ENCODE peak calls at places on chromosomes 6 and 20, in four cellular contexts. O, V, H and M are unnamed samples. For H3K4me1, the result is how much of the 10 kb centered on the place peaks cover.

GRCh38 chr20:36215778-36216177 is 20.5 kb upstream of the AAR2 start:
- DNase-seq in O (no peak), V (no peak), H (no peak), M (no peak)

GRCh38 chr6:89268776-89269175 is 46.3 kb downstream of the GABRR2 start:
- DNase-seq in O (no peak), V (no peak), H (no peak), M (no peak)

GRCh38 chr6:161219336-161220079 is 54.4 kb downstream of the AGPAT4 start:
- DNase-seq in O (no peak), V (no peak), H (no peak), M (peak)

GRCh38 chr6:14309516-14309915 is 191.9 kb downstream of the CD83 start:
- DNase-seq in O (no peak), V (no peak), H (no peak), M (no peak)

GRCh38 chr6:168791916-168792315 is 350.9 kb downstream of the SMOC2 start:
- DNase-seq in O (no peak), V (no peak), H (no peak), M (no peak)

GRCh38 chr6:21046276-21046675 is 512.0 kb downstream of the CDKAL1 start:
- DNase-seq in O (no peak), V (no peak), H (no peak), M (no peak)

GRCh38 chr20:3209023-3209945 is at the start of gene ITPA:
- DNase-seq in O (no peak), V (peak), H (peak), M (peak)

GRCh38 chr6:87139236-87139635 is 16.1 kb upstream of the ZNF292 start:
- DNase-seq in O (no peak), V (peak), H (peak), M (peak)

GRCh38 chr6:149627672-149628071 is 20.8 kb downstream of the KATNA1 start:
- DNase-seq in O (no peak), V (no peak), H (no peak), M (no peak)

GRCh38 chr20:62066983-62067433 is 1.3 kb upstream of the TAF4 start:
- DNase-seq in O (no peak), V (peak), H (no peak), M (no peak)

GRCh38 chr6:44415424-44415823 is 27.9 kb downstream of the CDC5L start:
- DNase-seq in O (no peak), V (no peak), H (peak), M (no peak)

GRCh38 chr6:79498842-79499241 is 38.4 kb downstream of the LCA5 start:
- DNase-seq in O (no peak), V (no peak), H (no peak), M (no peak)

GRCh38 chr6:144690109-144690508 is 405.0 kb downstream of the UTRN start:
- DNase-seq in O (no peak), V (no peak), H (no peak), M (no peak)

GRCh38 chr6:70310063-70310694 is 7.3 kb upstream of the COL9A1 start:
- DNase-seq in O (no peak), V (peak), H (peak), M (no peak)

GRCh38 chr20:32470025-32470861 is 112.1 kb downstream of the ASXL1 start:
- DNase-seq in O (no peak), V (no peak), H (peak), M (no peak)

GRCh38 chr20:31543966-31544598 is 29.8 kb downstream of the HM13 start:
- DNase-seq in O (no peak), V (no peak), H (peak), M (no peak)

GRCh38 chr20:57693002-57693582 is 16.7 kb downstream of the PMEPA1 start:
- DNase-seq in O (no peak), V (no peak), H (no peak), M (no peak)

GRCh38 chr20:62069741-62070216 is 4.1 kb upstream of the TAF4 start:
- DNase-seq in O (no peak), V (no peak), H (no peak), M (no peak)

GRCh38 chr6:26475823-26476729 is 18.3 kb downstream of the BTN2A1 start:
- DNase-seq in O (no peak), V (no peak), H (no peak), M (no peak)

GRCh38 chr6:73308712-73309533 is 45.2 kb downstream of the DPPA5 start:
- DNase-seq in O (no peak), V (no peak), H (peak), M (no peak)

GRCh38 chr6:16472349-16473069 is 234.1 kb downstream of the GMPR start:
- DNase-seq in O (no peak), V (no peak), H (peak), M (no peak)

GRCh38 chr6:169893624-169894023 is 142.2 kb downstream of the ERMARD start:
- DNase-seq in O (no peak), V (no peak), H (no peak), M (no peak)

GRCh38 chr6:150813319-150813992 is 52.0 kb upstream of the MTHFD1L start:
- DNase-seq in O (no peak), V (no peak), H (no peak), M (peak)

GRCh38 chr20:35319206-35320197 is 27.3 kb upstream of the FAM83C start:
- DNase-seq in O (no peak), V (no peak), H (peak), M (peak)

GRCh38 chr6:123529843-123530242 is 106.9 kb downstream of the TRDN start:
- DNase-seq in O (no peak), V (no peak), H (no peak), M (no peak)

GRCh38 chr20:61929561-61929960 is 136.1 kb downstream of the TAF4 start:
- DNase-seq in O (no peak), V (no peak), H (no peak), M (no peak)

GRCh38 chr6:142700032-142700431 is 244.9 kb downstream of the HIVEP2 start:
- DNase-seq in O (no peak), V (no peak), H (no peak), M (no peak)

GRCh38 chr6:40791004-40791403 is 203.8 kb upstream of the LRFN2 start:
- DNase-seq in O (no peak), V (no peak), H (no peak), M (no peak)

DNA sequence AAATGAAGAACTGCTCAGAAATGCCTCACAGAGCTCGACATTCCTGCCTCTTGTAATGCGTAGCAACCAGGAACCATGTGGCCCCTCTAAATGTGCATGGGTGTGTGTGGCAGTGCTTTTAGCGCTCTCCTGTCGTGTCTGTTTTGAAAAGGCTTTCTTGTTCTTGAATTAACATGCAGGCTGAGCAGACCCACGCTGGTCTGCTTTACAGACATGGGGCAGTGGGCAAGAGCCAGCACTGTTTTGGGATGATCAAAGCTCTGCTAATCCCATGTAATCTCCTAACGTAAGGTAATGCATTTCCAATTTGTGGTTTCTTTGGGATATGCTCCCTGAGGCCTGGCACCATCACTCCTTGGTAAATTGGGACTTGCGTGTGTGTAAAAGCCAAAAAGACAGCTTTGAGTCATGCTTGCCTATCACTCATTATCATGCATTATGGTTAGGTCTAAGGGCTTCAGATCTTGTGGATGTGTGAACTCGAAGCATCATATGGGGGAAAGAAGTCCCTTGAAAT is 11.8 kb downstream of the RIPOR2 start:
- DNase-seq in O (no peak), V (no peak), H (no peak), M (no peak)
- H3K4me1 ChIP-seq in O (half or more), V (under half), H (under half), M (under half)

GRCh38 chr6:95648636-95649035 is 71.3 kb downstream of the MANEA start:
- DNase-seq in O (no peak), V (no peak), H (no peak), M (peak)

GRCh38 chr6:95654176-95654575 is 76.8 kb downstream of the MANEA start:
- DNase-seq in O (no peak), V (no peak), H (no peak), M (no peak)

DNA sequence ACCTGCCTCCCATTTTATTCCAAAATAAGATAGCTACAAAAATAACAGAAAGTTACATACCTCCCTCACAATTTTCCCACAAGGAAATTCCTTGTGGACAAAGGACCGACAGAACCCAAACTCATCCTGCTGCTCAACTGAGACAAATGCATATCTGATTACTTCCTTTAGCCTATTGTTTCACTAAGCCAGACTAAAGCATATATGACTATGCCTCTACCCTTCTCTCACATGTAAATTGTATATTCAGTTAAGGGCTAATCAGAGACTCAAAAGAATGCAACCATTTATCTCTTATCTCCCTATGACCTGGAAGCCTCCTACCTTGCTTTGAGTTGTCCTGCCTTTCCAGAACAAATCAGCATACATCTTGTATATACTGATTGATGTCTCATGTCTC is 72.1 kb downstream of the MANEA start:
- DNase-seq in O (no peak), V (no peak), H (no peak), M (no peak)
- H3K27ac ChIP-seq in O (no peak), V (no peak), H (no peak), M (no peak)

GRCh38 chr20:15835811-15836210 is 737.4 kb downstream of the KIF16B start:
- DNase-seq in O (no peak), V (no peak), H (no peak), M (no peak)

GRCh38 chr20:15834857-15835256 is 738.4 kb downstream of the KIF16B start:
- DNase-seq in O (no peak), V (no peak), H (no peak), M (no peak)

GRCh38 chr20:15837563-15837962 is 735.7 kb downstream of the KIF16B start:
- DNase-seq in O (no peak), V (no peak), H (no peak), M (no peak)

GRCh38 chr20:15836634-15837033 is 736.6 kb downstream of the KIF16B start:
- DNase-seq in O (no peak), V (no peak), H (no peak), M (peak)

GRCh38 chr20:15838466-15838865 is 734.8 kb downstream of the KIF16B start:
- DNase-seq in O (no peak), V (no peak), H (no peak), M (no peak)
- H3K4me1 ChIP-seq in O (under half), V (under half), H (under half), M (under half)

GRCh38 chr6:109461733-109462526 is 6.4 kb upstream of the MICAL1 start:
- DNase-seq in O (no peak), V (no peak), H (no peak), M (no peak)
- H3K27ac ChIP-seq in O (no peak), V (no peak), H (no peak), M (no peak)